ENCODE peak calls at places on chromosomes 13 and 19, in five cellular contexts. X is fibroblast of gingiva, A is upper lobe of right lung, I is T follicular helper cell, B is fibroblast of the aortic adventitia. Q is an unnamed sample.

GRCh38 chr19:43354305-43354627 is 780 bp downstream of the CD177 start:
- DNase-seq in X (no peak), A (no peak), I (no peak), B (no peak), Q (no peak)

GRCh38 chr13:106649495-106649894 is 81.6 kb upstream of the ARGLU1 start:
- DNase-seq in X (no peak), A (no peak), I (no peak), B (no peak), Q (no peak)

GRCh38 chr13:32056316-32056715 is 24.7 kb downstream of the FRY start:
- DNase-seq in X (no peak), A (no peak), I (no peak), B (no peak), Q (no peak)

GRCh38 chr19:51719251-51719901 is 4.4 kb downstream of the HAS1 start:
- DNase-seq in X (no peak), A (no peak), I (no peak), B (no peak), Q (no peak)

GRCh38 chr19:38025908-38026307 is 118.9 kb downstream of the SIPA1L3 start:
- DNase-seq in X (no peak), A (no peak), I (no peak), B (no peak), Q (no peak)

GRCh38 chr13:40233731-40234195 is 432.7 kb downstream of the FOXO1 start:
- DNase-seq in X (no peak), A (no peak), I (no peak), B (no peak), Q (no peak)

GRCh38 chr19:49338691-49339363 is 3.6 kb downstream of the CD37 start:
- DNase-seq in X (no peak), A (peak), I (no peak), B (no peak), Q (peak)

GRCh38 chr13:94112227-94112626 is 367.3 kb downstream of the DCT start:
- DNase-seq in X (peak), A (no peak), I (no peak), B (peak), Q (no peak)

GRCh38 chr19:18478545-18479311 is 40.8 kb upstream of the ISYNA1 start:
- DNase-seq in X (peak), A (peak), I (no peak), B (peak), Q (peak)

GRCh38 chr19:46416077-46416709 is 2.8 kb upstream of the CCDC8 start:
- DNase-seq in X (peak), A (peak), I (no peak), B (peak), Q (peak)

GRCh38 chr13:111145071-111145470 is 30.0 kb downstream of the ARHGEF7 start:
- DNase-seq in X (no peak), A (no peak), I (no peak), B (no peak), Q (no peak)

GRCh38 chr13:44421853-44422525 is 48.4 kb downstream of the SERP2 start:
- DNase-seq in X (no peak), A (no peak), I (no peak), B (no peak), Q (no peak)

GRCh38 chr13:97631158-97631557 is 197.2 kb downstream of the RAP2A start:
- DNase-seq in X (no peak), A (no peak), I (no peak), B (no peak), Q (no peak)

GRCh38 chr19:8050274-8051096 is 2.1 kb upstream of the CCL25 start:
- DNase-seq in X (peak), A (peak), I (peak), B (peak), Q (peak)

GRCh38 chr19:3695986-3696659 is 4.1 kb downstream of the PIP5K1C start:
- DNase-seq in X (no peak), A (no peak), I (no peak), B (no peak), Q (no peak)

GRCh38 chr13:113404723-113405471 is 41.0 kb upstream of the GRTP1 start:
- DNase-seq in X (no peak), A (peak), I (no peak), B (no peak), Q (no peak)

GRCh38 chr13:31045621-31046081 is 113.2 kb downstream of the TEX26 start:
- DNase-seq in X (peak), A (peak), I (peak), B (peak), Q (peak)

GRCh38 chr13:105513448-105513847 is 1022.0 kb downstream of the EFNB2 start:
- DNase-seq in X (no peak), A (no peak), I (no peak), B (no peak), Q (no peak)

GRCh38 chr13:25973085-25973484 is 78.7 kb downstream of the SHISA2 start:
- DNase-seq in X (no peak), A (no peak), I (no peak), B (no peak), Q (no peak)

GRCh38 chr13:30730526-30730925 is 4.8 kb upstream of the ALOX5AP start:
- DNase-seq in X (no peak), A (no peak), I (no peak), B (no peak), Q (no peak)

GRCh38 chr13:97364031-97364430 is 69.9 kb upstream of the RAP2A start:
- DNase-seq in X (no peak), A (no peak), I (no peak), B (peak), Q (no peak)

GRCh38 chr13:74920361-74920760 is 561.6 kb downstream of the TBC1D4 start:
- DNase-seq in X (no peak), A (no peak), I (no peak), B (no peak), Q (no peak)

GRCh38 chr19:38869160-38869835 is 8.8 kb downstream of the RINL start:
- DNase-seq in X (no peak), A (no peak), I (no peak), B (no peak), Q (no peak)

GRCh38 chr19:40601061-40601973 is at the start of gene LTBP4:
- DNase-seq in X (no peak), A (peak), I (no peak), B (no peak), Q (peak)

GRCh38 chr19:3801412-3802096 is 15.4 kb upstream of the MATK start:
- DNase-seq in X (no peak), A (no peak), I (peak), B (peak), Q (peak)

GRCh38 chr19:8069116-8069973 is 16.8 kb downstream of the CCL25 start:
- DNase-seq in X (no peak), A (no peak), I (no peak), B (no peak), Q (peak)

GRCh38 chr19:7788178-7788932 is 25.3 kb downstream of the CLEC4M start:
- DNase-seq in X (no peak), A (no peak), I (no peak), B (no peak), Q (no peak)

GRCh38 chr13:51262501-51263211 is 40.5 kb downstream of the FAM124A start:
- DNase-seq in X (no peak), A (no peak), I (no peak), B (no peak), Q (no peak)

GRCh38 chr19:16380943-16381755 is 56.5 kb downstream of the KLF2 start:
- DNase-seq in X (no peak), A (no peak), I (no peak), B (no peak), Q (no peak)

GRCh38 chr13:36530861-36531590 is 98.7 kb downstream of the CCNA1 start:
- DNase-seq in X (no peak), A (no peak), I (no peak), B (no peak), Q (no peak)

GRCh38 chr19:17889609-17890214 is 18.0 kb downstream of the SLC5A5 start:
- DNase-seq in X (peak), A (no peak), I (no peak), B (peak), Q (peak)

GRCh38 chr19:5189318-5189607 is 151.3 kb downstream of the PTPRS start:
- DNase-seq in X (no peak), A (no peak), I (no peak), B (no peak), Q (no peak)

GRCh38 chr13:67650471-67650870 is 420.3 kb upstream of the PCDH9 start:
- DNase-seq in X (no peak), A (no peak), I (no peak), B (no peak), Q (no peak)

GRCh38 chr19:14248578-14249011 is 42.6 kb upstream of the ADGRL1 start:
- DNase-seq in X (no peak), A (no peak), I (no peak), B (peak), Q (peak)

GRCh38 chr19:2771786-2772674 is 11.0 kb downstream of the SGTA start:
- DNase-seq in X (no peak), A (no peak), I (no peak), B (peak), Q (no peak)

GRCh38 chr13:79710376-79710775 is 229.4 kb downstream of the NDFIP2 start:
- DNase-seq in X (peak), A (no peak), I (no peak), B (peak), Q (no peak)

GRCh38 chr19:48813123-48813911 is 2.5 kb upstream of the BCAT2 start:
- DNase-seq in X (no peak), A (no peak), I (no peak), B (no peak), Q (no peak)

GRCh38 chr13:41356788-41357187 is 45.7 kb downstream of the NAA16 start:
- DNase-seq in X (no peak), A (no peak), I (peak), B (no peak), Q (peak)

GRCh38 chr19:49200238-49200862 is 42.8 kb downstream of the TRPM4 start:
- DNase-seq in X (no peak), A (no peak), I (no peak), B (no peak), Q (peak)

GRCh38 chr13:53110181-53110580 is 81.6 kb downstream of the OLFM4 start:
- DNase-seq in X (no peak), A (no peak), I (no peak), B (no peak), Q (no peak)